ENCODE peak calls at places on chromosomes 7 and 10, in ten cellular contexts. One of them, this sample, is unnamed.

GRCh38 chr10:112716924-112717348 is 233.1 kb upstream of the TCF7L2 start:
- DNase-seq in mesendoderm: peak
- DNase-seq in left ventricle myocardium inferior: no peak
- DNase-seq in A549: peak
- DNase-seq in substantia nigra: no peak
- DNase-seq in HCT116: peak
- DNase-seq in right cardiac atrium: no peak
- DNase-seq in RWPE2: no peak
- DNase-seq in pancreas: no peak
- DNase-seq in CD4-positive, alpha-beta T cell: no peak
- DNase-seq in this sample: peak

GRCh38 chr10:120473593-120473992 is 16.6 kb downstream of the PLPP4 start:
- DNase-seq in mesendoderm: no peak
- DNase-seq in left ventricle myocardium inferior: no peak
- DNase-seq in A549: no peak
- DNase-seq in substantia nigra: no peak
- DNase-seq in HCT116: no peak
- DNase-seq in right cardiac atrium: no peak
- DNase-seq in RWPE2: no peak
- DNase-seq in pancreas: no peak
- DNase-seq in CD4-positive, alpha-beta T cell: no peak
- DNase-seq in this sample: no peak

GRCh38 chr7:805261-805660 is 27.0 kb upstream of the SUN1 start:
- DNase-seq in mesendoderm: no peak
- DNase-seq in left ventricle myocardium inferior: no peak
- DNase-seq in A549: no peak
- DNase-seq in substantia nigra: no peak
- DNase-seq in HCT116: no peak
- DNase-seq in right cardiac atrium: peak
- DNase-seq in RWPE2: no peak
- DNase-seq in pancreas: no peak
- DNase-seq in CD4-positive, alpha-beta T cell: no peak
- DNase-seq in this sample: peak

GRCh38 chr7:27108390-27109127 is 6.1 kb upstream of the HOXA2 start:
- DNase-seq in mesendoderm: peak
- DNase-seq in left ventricle myocardium inferior: no peak
- DNase-seq in A549: no peak
- DNase-seq in substantia nigra: no peak
- DNase-seq in HCT116: no peak
- DNase-seq in right cardiac atrium: peak
- DNase-seq in RWPE2: no peak
- DNase-seq in pancreas: peak
- DNase-seq in CD4-positive, alpha-beta T cell: no peak
- DNase-seq in this sample: no peak

GRCh38 chr7:106170216-106170615 is 58.1 kb upstream of the SYPL1 start:
- DNase-seq in mesendoderm: no peak
- DNase-seq in left ventricle myocardium inferior: no peak
- DNase-seq in A549: no peak
- DNase-seq in substantia nigra: no peak
- DNase-seq in HCT116: no peak
- DNase-seq in right cardiac atrium: no peak
- DNase-seq in RWPE2: no peak
- DNase-seq in pancreas: no peak
- DNase-seq in CD4-positive, alpha-beta T cell: no peak
- DNase-seq in this sample: no peak

GRCh38 chr7:4833691-4834600 is 27.9 kb downstream of the PAPOLB start:
- DNase-seq in mesendoderm: no peak
- DNase-seq in left ventricle myocardium inferior: no peak
- DNase-seq in A549: no peak
- DNase-seq in substantia nigra: no peak
- DNase-seq in HCT116: no peak
- DNase-seq in right cardiac atrium: no peak
- DNase-seq in RWPE2: no peak
- DNase-seq in pancreas: peak
- DNase-seq in CD4-positive, alpha-beta T cell: no peak
- DNase-seq in this sample: no peak

GRCh38 chr7:106681815-106682495 is 21.0 kb upstream of the CCDC71L start:
- DNase-seq in mesendoderm: no peak
- DNase-seq in left ventricle myocardium inferior: no peak
- DNase-seq in A549: peak
- DNase-seq in substantia nigra: no peak
- DNase-seq in HCT116: no peak
- DNase-seq in right cardiac atrium: no peak
- DNase-seq in RWPE2: no peak
- DNase-seq in pancreas: no peak
- DNase-seq in CD4-positive, alpha-beta T cell: no peak
- DNase-seq in this sample: no peak

GRCh38 chr7:98840096-98840495 is 29.7 kb downstream of the TMEM130 start:
- DNase-seq in mesendoderm: no peak
- DNase-seq in left ventricle myocardium inferior: no peak
- DNase-seq in A549: no peak
- DNase-seq in substantia nigra: no peak
- DNase-seq in HCT116: no peak
- DNase-seq in right cardiac atrium: no peak
- DNase-seq in RWPE2: no peak
- DNase-seq in pancreas: no peak
- DNase-seq in CD4-positive, alpha-beta T cell: no peak
- DNase-seq in this sample: no peak

GRCh38 chr10:95391570-95392249 is 100.9 kb upstream of the PDLIM1 start:
- DNase-seq in mesendoderm: peak
- DNase-seq in left ventricle myocardium inferior: no peak
- DNase-seq in A549: peak
- DNase-seq in substantia nigra: no peak
- DNase-seq in HCT116: no peak
- DNase-seq in right cardiac atrium: peak
- DNase-seq in RWPE2: no peak
- DNase-seq in pancreas: no peak
- DNase-seq in CD4-positive, alpha-beta T cell: no peak
- DNase-seq in this sample: no peak

GRCh38 chr10:3698312-3698711 is 86.7 kb downstream of the KLF6 start:
- DNase-seq in mesendoderm: peak
- DNase-seq in left ventricle myocardium inferior: no peak
- DNase-seq in A549: no peak
- DNase-seq in substantia nigra: no peak
- DNase-seq in HCT116: no peak
- DNase-seq in right cardiac atrium: no peak
- DNase-seq in RWPE2: no peak
- DNase-seq in pancreas: no peak
- DNase-seq in CD4-positive, alpha-beta T cell: no peak
- DNase-seq in this sample: peak

GRCh38 chr7:28239823-28240204 is 59.2 kb upstream of the JAZF1 start:
- DNase-seq in mesendoderm: no peak
- DNase-seq in left ventricle myocardium inferior: no peak
- DNase-seq in A549: no peak
- DNase-seq in substantia nigra: no peak
- DNase-seq in HCT116: no peak
- DNase-seq in right cardiac atrium: no peak
- DNase-seq in RWPE2: no peak
- DNase-seq in pancreas: no peak
- DNase-seq in CD4-positive, alpha-beta T cell: no peak
- DNase-seq in this sample: no peak

GRCh38 chr7:157827045-157827862 is 490.4 kb downstream of the DNAJB6 start:
- DNase-seq in mesendoderm: no peak
- DNase-seq in left ventricle myocardium inferior: no peak
- DNase-seq in A549: no peak
- DNase-seq in substantia nigra: no peak
- DNase-seq in HCT116: no peak
- DNase-seq in right cardiac atrium: no peak
- DNase-seq in RWPE2: peak
- DNase-seq in pancreas: no peak
- DNase-seq in CD4-positive, alpha-beta T cell: no peak
- DNase-seq in this sample: no peak

GRCh38 chr7:30465342-30466170 is 13.0 kb downstream of the NOD1 start:
- DNase-seq in mesendoderm: no peak
- DNase-seq in left ventricle myocardium inferior: no peak
- DNase-seq in A549: no peak
- DNase-seq in substantia nigra: no peak
- DNase-seq in HCT116: no peak
- DNase-seq in right cardiac atrium: peak
- DNase-seq in RWPE2: no peak
- DNase-seq in pancreas: no peak
- DNase-seq in CD4-positive, alpha-beta T cell: no peak
- DNase-seq in this sample: no peak
- H3K27ac ChIP-seq in mesendoderm: no peak
- H3K27ac ChIP-seq in left ventricle myocardium inferior: peak
- H3K27ac ChIP-seq in A549: peak
- H3K27ac ChIP-seq in substantia nigra: no peak
- H3K27ac ChIP-seq in HCT116: no peak
- H3K27ac ChIP-seq in right cardiac atrium: peak
- H3K27ac ChIP-seq in RWPE2: no peak
- H3K27ac ChIP-seq in pancreas: no peak
- H3K27ac ChIP-seq in CD4-positive, alpha-beta T cell: no peak
- H3K27ac ChIP-seq in this sample: no peak

GRCh38 chr10:110007701-110008517 is at the start of gene ADD3:
- DNase-seq in mesendoderm: peak
- DNase-seq in left ventricle myocardium inferior: peak
- DNase-seq in A549: peak
- DNase-seq in substantia nigra: peak
- DNase-seq in HCT116: peak
- DNase-seq in right cardiac atrium: peak
- DNase-seq in RWPE2: peak
- DNase-seq in pancreas: peak
- DNase-seq in CD4-positive, alpha-beta T cell: peak
- DNase-seq in this sample: peak
- H3K27ac ChIP-seq in mesendoderm: peak
- H3K27ac ChIP-seq in left ventricle myocardium inferior: peak
- H3K27ac ChIP-seq in A549: peak
- H3K27ac ChIP-seq in substantia nigra: peak
- H3K27ac ChIP-seq in HCT116: peak
- H3K27ac ChIP-seq in right cardiac atrium: peak
- H3K27ac ChIP-seq in RWPE2: peak
- H3K27ac ChIP-seq in pancreas: peak
- H3K27ac ChIP-seq in CD4-positive, alpha-beta T cell: peak
- H3K27ac ChIP-seq in this sample: peak

DNA sequence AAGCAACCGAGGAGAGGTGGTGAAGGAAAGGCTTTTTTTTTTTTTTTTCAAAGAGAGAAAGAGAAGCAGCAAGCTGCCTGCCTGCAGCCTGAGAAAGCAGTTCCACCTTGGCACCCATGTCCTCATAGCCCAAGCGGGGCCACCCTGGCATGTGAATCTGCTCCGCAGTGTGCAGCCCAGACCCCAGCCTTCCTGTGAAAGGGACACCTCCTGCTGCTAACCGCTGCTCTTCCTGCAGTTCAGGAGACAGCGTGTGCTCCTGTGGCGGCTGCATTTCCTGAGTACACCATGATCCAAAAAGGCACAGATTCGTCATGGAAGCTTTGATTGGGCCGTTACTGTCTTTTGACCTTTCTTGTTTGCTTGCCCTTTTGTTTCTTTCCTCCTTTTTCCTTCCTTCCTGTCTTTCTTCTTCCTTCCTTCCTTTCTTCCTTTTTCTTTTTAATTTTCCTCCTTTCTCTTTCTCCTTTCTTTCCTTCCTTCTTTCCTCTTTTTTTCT is 38.1 kb downstream of the IKZF1 start:
- DNase-seq in mesendoderm: peak
- DNase-seq in left ventricle myocardium inferior: no peak
- DNase-seq in A549: no peak
- DNase-seq in substantia nigra: no peak
- DNase-seq in HCT116: no peak
- DNase-seq in right cardiac atrium: peak
- DNase-seq in RWPE2: no peak
- DNase-seq in pancreas: no peak
- DNase-seq in CD4-positive, alpha-beta T cell: no peak
- DNase-seq in this sample: peak
- H3K27ac ChIP-seq in mesendoderm: no peak
- H3K27ac ChIP-seq in left ventricle myocardium inferior: no peak
- H3K27ac ChIP-seq in A549: no peak
- H3K27ac ChIP-seq in substantia nigra: no peak
- H3K27ac ChIP-seq in HCT116: no peak
- H3K27ac ChIP-seq in right cardiac atrium: no peak
- H3K27ac ChIP-seq in RWPE2: no peak
- H3K27ac ChIP-seq in pancreas: no peak
- H3K27ac ChIP-seq in CD4-positive, alpha-beta T cell: peak
- H3K27ac ChIP-seq in this sample: peak

DNA sequence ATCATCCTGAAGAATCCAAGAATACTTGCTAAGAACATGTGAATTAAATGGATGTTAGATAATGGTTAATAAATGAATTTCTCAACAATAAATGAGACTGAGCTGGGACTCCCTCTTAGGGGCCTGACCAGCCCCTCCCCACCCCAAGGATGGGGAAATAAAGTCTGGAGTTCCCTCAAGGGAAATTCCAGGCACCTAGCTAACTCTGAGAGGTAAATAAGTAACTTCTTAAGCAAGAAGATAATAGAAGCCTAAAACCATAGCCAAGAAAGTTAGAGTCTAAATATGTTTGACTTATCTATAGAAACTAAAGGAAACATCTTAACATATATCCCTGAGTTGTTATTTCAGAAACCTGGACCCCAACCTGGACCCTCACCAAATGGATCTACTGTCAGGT is 32.2 kb upstream of the PPP1R9A start:
- DNase-seq in mesendoderm: no peak
- DNase-seq in left ventricle myocardium inferior: no peak
- DNase-seq in A549: no peak
- DNase-seq in substantia nigra: no peak
- DNase-seq in HCT116: no peak
- DNase-seq in right cardiac atrium: no peak
- DNase-seq in RWPE2: no peak
- DNase-seq in pancreas: no peak
- DNase-seq in CD4-positive, alpha-beta T cell: no peak
- DNase-seq in this sample: no peak
- H3K27ac ChIP-seq in mesendoderm: no peak
- H3K27ac ChIP-seq in left ventricle myocardium inferior: no peak
- H3K27ac ChIP-seq in A549: no peak
- H3K27ac ChIP-seq in substantia nigra: no peak
- H3K27ac ChIP-seq in HCT116: no peak
- H3K27ac ChIP-seq in right cardiac atrium: no peak
- H3K27ac ChIP-seq in RWPE2: no peak
- H3K27ac ChIP-seq in pancreas: no peak
- H3K27ac ChIP-seq in CD4-positive, alpha-beta T cell: no peak
- H3K27ac ChIP-seq in this sample: no peak